ENCODE peak calls at places on chromosomes 6 and 20, in eight cellular contexts. P is sigmoid colon, X is astrocyte of the spinal cord, L is choroid plexus epithelial cell, T is fibroblast of lung, S is cardiac fibroblast, E is heart right ventricle, R is BJ. N is an unnamed sample.

GRCh38 chr20:51183443-51183842 is 160.5 kb upstream of the KCNG1 start:
- DNase-seq in P (no peak), X (no peak), L (no peak), T (no peak), S (no peak), E (no peak), R (no peak), N (no peak)

GRCh38 chr6:1797801-1798200 is 188.1 kb downstream of the FOXC1 start:
- DNase-seq in P (no peak), X (peak), L (peak), T (peak), S (peak), E (no peak), R (no peak), N (no peak)

GRCh38 chr6:1827984-1828793 is 218.5 kb downstream of the FOXC1 start:
- DNase-seq in P (no peak), X (no peak), L (no peak), T (no peak), S (no peak), E (no peak), R (no peak), N (no peak)

GRCh38 chr6:36387440-36388303 is at the start of gene ETV7:
- DNase-seq in P (peak), X (no peak), L (no peak), T (peak), S (peak), E (no peak), R (no peak), N (no peak)

GRCh38 chr6:7243188-7243942 is 69.6 kb downstream of the SSR1 start:
- DNase-seq in P (no peak), X (peak), L (peak), T (peak), S (peak), E (peak), R (peak), N (no peak)

GRCh38 chr6:130743175-130743574 is 84.0 kb upstream of the SMLR1 start:
- DNase-seq in P (no peak), X (no peak), L (no peak), T (no peak), S (no peak), E (no peak), R (no peak), N (no peak)

GRCh38 chr20:38127011-38127621 is 38.0 kb downstream of the TGM2 start:
- DNase-seq in P (peak), X (peak), L (peak), T (peak), S (peak), E (peak), R (no peak), N (peak)

GRCh38 chr20:4040283-4041179 is 25.2 kb upstream of the RNF24 start:
- DNase-seq in P (peak), X (peak), L (peak), T (peak), S (no peak), E (no peak), R (no peak), N (no peak)

GRCh38 chr6:33192671-33193602 is 670 bp upstream of the COL11A2 start:
- DNase-seq in P (no peak), X (no peak), L (no peak), T (peak), S (no peak), E (peak), R (no peak), N (no peak)

GRCh38 chr6:169960003-169960344 is 208.6 kb downstream of the ERMARD start:
- DNase-seq in P (no peak), X (no peak), L (no peak), T (no peak), S (no peak), E (no peak), R (no peak), N (no peak)

GRCh38 chr20:51199920-51200319 is 177.0 kb upstream of the KCNG1 start:
- DNase-seq in P (no peak), X (no peak), L (no peak), T (no peak), S (no peak), E (no peak), R (no peak), N (no peak)

GRCh38 chr20:38805958-38806854 is 709 bp downstream of the PPP1R16B start:
- DNase-seq in P (no peak), X (no peak), L (no peak), T (no peak), S (no peak), E (no peak), R (no peak), N (peak)

GRCh38 chr6:162973141-162973872 is 245.5 kb downstream of the PACRG start:
- DNase-seq in P (no peak), X (peak), L (peak), T (no peak), S (no peak), E (no peak), R (no peak), N (no peak)

GRCh38 chr6:156934054-156934424 is 156.9 kb downstream of the ARID1B start:
- DNase-seq in P (no peak), X (no peak), L (no peak), T (no peak), S (no peak), E (no peak), R (no peak), N (no peak)

GRCh38 chr6:117795234-117795633 is 111.8 kb upstream of the SLC35F1 start:
- DNase-seq in P (no peak), X (no peak), L (no peak), T (no peak), S (no peak), E (no peak), R (no peak), N (no peak)
- TF ChIP-seq CTCF in P (no peak), X (no peak), L (no peak), T (no peak), S (no peak), E (no peak), R (no peak), N (no peak)

GRCh38 chr6:151763303-151763702 is 44.2 kb upstream of the ESR1 start:
- DNase-seq in P (no peak), X (peak), L (peak), T (peak), S (peak), E (no peak), R (no peak), N (no peak)
- H3K4me3 ChIP-seq in P (peak), X (no peak), L (peak), T (peak), S (no peak), E (peak), R (no peak), N (peak)

GRCh38 chr6:27685278-27685677 is 212.4 kb upstream of the ZNF184 start:
- DNase-seq in P (no peak), X (no peak), L (no peak), T (no peak), S (no peak), E (no peak), R (no peak), N (no peak)

GRCh38 chr6:27684264-27685211 is 211.6 kb upstream of the ZNF184 start:
- DNase-seq in P (no peak), X (peak), L (peak), T (peak), S (peak), E (no peak), R (no peak), N (no peak)

GRCh38 chr6:27688014-27688586 is 215.2 kb upstream of the ZNF184 start:
- DNase-seq in P (peak), X (peak), L (peak), T (peak), S (peak), E (peak), R (peak), N (peak)

DNA sequence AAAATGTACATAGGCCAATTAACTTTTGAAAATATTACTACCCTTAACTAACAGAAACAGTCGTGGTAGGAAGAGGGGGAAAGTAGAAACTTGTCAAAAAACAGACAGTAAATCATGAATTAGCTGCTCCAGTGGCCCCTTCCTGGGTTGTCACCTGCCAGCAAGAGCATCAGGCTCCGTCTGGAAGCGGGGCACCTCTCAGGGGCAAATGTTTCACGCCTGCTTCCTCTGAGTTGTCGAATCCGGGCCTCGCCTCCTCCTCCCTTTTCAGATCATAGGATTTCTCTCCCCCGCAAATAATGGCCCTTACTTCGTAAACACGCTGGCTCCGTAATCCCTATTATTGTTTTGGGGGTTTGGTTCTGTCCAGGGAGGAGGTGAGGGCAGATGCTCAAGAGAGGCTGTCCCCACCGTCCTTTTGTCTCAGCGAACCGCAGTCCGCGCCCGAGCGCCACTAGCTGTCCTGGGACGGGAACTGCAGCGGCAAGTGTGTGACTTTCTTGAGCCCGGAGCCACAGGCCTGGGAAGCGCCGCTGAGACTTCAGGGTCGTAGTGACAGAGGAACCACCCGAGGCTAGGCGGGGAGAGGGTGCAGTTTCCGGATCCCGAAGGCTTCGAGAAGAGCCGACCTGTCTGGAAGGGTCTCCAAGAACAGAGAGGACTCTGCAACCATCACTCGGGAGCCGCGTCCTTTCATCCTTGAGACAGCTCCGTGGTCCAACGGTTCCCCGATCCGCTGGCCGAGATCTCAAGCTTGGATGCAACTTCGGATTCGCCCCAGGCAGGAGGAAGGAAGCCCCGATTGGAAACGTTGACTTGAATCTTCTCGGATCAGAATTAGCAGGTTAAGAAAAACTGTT is 214.5 kb upstream of the ZNF184 start:
- DNase-seq in P (peak), X (peak), L (peak), T (peak), S (peak), E (peak), R (no peak), N (peak)
- TF ChIP-seq CTCF in P (no peak), X (peak), L (peak), T (peak), S (peak), E (peak), R (peak), N (peak)

DNA sequence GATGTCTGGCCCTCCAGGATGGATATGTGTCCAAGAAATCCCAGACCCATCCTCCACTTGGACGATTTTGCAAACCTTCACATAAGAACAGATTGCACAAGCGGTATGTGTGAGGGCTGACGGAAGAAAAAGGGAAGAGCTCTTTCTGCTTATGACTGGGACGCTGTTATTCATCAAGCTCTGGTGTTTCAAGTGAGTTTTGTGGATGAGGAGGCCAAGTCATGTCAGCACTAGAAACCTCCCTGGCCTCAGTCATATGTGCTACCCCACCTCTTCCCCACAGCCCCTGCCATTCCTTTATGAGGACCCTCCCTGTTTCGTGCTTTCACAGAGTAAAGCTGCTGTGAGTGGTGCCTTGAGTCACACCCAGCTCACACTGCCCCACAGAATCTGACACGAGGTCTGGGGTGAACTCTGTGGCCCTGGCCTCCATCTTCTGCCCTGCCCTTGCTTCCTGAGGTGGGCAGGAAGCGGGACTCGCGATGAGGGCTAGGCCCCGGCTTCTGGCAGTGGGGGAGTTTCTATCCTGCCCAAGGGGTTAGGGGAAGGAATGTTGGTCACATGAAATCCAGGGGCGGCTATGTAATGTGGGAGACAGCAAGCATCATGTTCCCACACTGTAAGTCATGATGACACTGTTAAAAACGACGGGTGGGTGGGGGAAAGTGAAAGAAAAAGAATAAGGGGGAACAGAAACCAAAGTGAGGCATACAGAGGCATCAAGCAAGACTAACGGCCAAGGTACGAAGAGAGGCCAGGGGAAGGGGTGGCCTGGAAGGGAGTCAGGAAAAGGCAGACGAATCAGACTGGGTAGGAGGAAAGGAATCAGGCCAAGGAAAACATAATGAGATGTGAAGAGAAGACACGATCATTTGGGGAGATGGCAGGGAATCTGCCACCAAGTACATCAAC is 78.1 kb downstream of the PRDM1 start:
- DNase-seq in P (peak), X (peak), L (peak), T (peak), S (peak), E (no peak), R (peak), N (no peak)
- H3K4me3 ChIP-seq in P (no peak), X (no peak), L (peak), T (no peak), S (no peak), E (no peak), R (no peak), N (no peak)

DNA sequence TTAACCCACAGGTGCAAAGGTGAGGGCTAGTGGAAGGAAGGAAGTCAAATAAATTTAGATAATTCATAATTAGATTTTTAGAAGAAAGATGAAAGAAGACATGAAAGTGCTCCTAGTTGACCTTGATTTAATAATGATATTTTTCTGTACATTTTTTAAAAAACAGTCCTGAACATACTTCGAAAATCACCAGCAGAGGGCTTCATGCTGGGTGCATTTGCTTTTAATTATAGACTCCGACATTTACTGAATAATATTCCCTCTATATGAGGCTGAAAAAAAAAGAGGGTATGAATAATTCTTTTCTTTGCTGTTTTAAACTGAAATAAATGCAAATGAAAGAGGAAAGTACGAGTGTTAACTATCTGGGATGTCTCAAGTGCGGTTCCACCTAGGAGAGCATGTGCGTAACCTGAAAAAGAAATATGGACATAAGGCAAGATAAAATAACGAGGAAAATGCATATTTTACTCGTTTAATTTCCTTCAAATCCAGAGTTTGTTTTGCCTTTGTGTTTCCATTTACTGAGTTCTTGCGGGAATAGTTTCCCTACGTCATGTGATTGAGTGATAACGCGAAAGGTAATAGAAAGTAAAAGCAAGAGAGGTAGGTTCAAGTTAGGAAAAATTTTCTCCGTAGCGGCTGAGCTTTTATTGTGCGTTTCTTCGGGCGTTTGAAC is 3.1 kb upstream of the TFAP2B start:
- DNase-seq in P (no peak), X (peak), L (peak), T (peak), S (peak), E (no peak), R (no peak), N (no peak)
- TF ChIP-seq CTCF in P (no peak), X (peak), L (peak), T (peak), S (peak), E (no peak), R (peak), N (no peak)

GRCh38 chr6:101011165-101011564 is 130.0 kb upstream of the ASCC3 start:
- DNase-seq in P (no peak), X (no peak), L (peak), T (no peak), S (no peak), E (no peak), R (no peak), N (peak)
- H3K4me3 ChIP-seq in P (no peak), X (no peak), L (no peak), T (no peak), S (no peak), E (no peak), R (no peak), N (no peak)

GRCh38 chr6:79704200-79704599 is 73.1 kb downstream of the SH3BGRL2 start:
- DNase-seq in P (no peak), X (no peak), L (no peak), T (no peak), S (no peak), E (no peak), R (no peak), N (no peak)

GRCh38 chr6:79706527-79706926 is 75.4 kb downstream of the SH3BGRL2 start:
- DNase-seq in P (no peak), X (no peak), L (no peak), T (no peak), S (no peak), E (no peak), R (no peak), N (no peak)

GRCh38 chr6:79707621-79708020 is 76.5 kb downstream of the SH3BGRL2 start:
- DNase-seq in P (no peak), X (no peak), L (no peak), T (no peak), S (no peak), E (no peak), R (no peak), N (no peak)

GRCh38 chr6:79708094-79708791 is 77.1 kb downstream of the SH3BGRL2 start:
- DNase-seq in P (no peak), X (no peak), L (no peak), T (no peak), S (no peak), E (no peak), R (no peak), N (no peak)

DNA sequence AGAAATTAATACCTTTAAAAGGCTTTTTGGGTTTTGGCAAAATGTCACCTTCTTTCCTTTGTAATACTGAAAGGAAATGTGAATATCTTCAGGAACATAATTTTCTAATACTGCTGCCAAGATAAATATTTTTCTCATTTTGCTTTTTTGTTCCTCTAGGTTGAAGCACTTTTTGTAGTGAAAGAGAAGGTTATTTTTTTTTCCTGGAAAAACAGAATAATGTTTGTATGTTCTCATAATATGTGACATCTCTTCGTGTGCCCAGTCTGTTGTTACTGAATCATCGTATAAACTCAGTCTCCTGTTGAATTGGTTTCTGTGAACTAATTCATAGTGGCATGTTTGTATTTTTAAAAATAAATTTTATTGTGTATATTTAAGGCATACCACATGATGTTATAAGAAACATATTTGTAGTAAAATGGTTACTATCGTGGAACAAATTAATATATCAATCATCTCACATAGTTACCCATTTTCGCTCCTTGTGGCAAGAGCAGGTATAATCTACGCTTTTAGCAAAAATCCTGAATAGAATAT is 74.4 kb downstream of the SH3BGRL2 start:
- DNase-seq in P (no peak), X (peak), L (no peak), T (no peak), S (peak), E (no peak), R (no peak), N (no peak)
- TF ChIP-seq CTCF in P (no peak), X (no peak), L (no peak), T (no peak), S (no peak), E (no peak), R (no peak), N (no peak)

GRCh38 chr20:266213-266603 is 8.7 kb downstream of the DEFB132 start:
- DNase-seq in P (no peak), X (no peak), L (no peak), T (no peak), S (no peak), E (no peak), R (no peak), N (no peak)
- H3K4me3 ChIP-seq in P (no peak), X (no peak), L (no peak), T (no peak), S (no peak), E (no peak), R (no peak), N (peak)

GRCh38 chr6:56757585-56757984 is 114.9 kb upstream of the DST start:
- DNase-seq in P (peak), X (peak), L (peak), T (peak), S (peak), E (no peak), R (no peak), N (no peak)
- TF ChIP-seq CTCF in P (no peak), X (peak), L (peak), T (peak), S (peak), E (peak), R (peak), N (peak)

N was measured in RWPE2.